ENCODE peak calls at places on chromosomes 13 and 19, in five cellular contexts. L is ovary; G is Peyer's patch; P is stimulated activated CD8-positive, alpha-beta memory T cell treated with anti-CD3 and anti-CD28 coated beads, Interleukin-4, amount 100 ng/mL, for 4 hours; C is astrocyte of the hippocampus. E is an unnamed sample.

GRCh38 chr19:43633520-43633919 is 6.1 kb downstream of the CADM4 start:
- DNase-seq in L (no peak), G (no peak), C (no peak), P (no peak), E (no peak)

GRCh38 chr19:1874554-1875185 is 10.6 kb downstream of the ABHD17A start:
- DNase-seq in C (no peak), G (no peak), P (no peak), L (no peak), E (no peak)

GRCh38 chr19:33472696-33473624 is 48.6 kb downstream of the PEPD start:
- DNase-seq in C (peak), P (no peak), L (no peak), G (no peak), E (peak)

GRCh38 chr19:30791116-30791515 is 418.9 kb downstream of the ZNF536 start:
- DNase-seq in P (no peak), G (no peak), C (no peak), L (no peak), E (no peak)

GRCh38 chr13:26718146-26718545 is 42.4 kb downstream of the GPR12 start:
- DNase-seq in G (no peak), L (no peak), C (no peak), P (no peak), E (no peak)

GRCh38 chr19:35031072-35031881 is 1.0 kb downstream of the SCN1B start:
- DNase-seq in G (no peak), L (no peak), C (peak), P (no peak), E (no peak)

GRCh38 chr19:4868286-4868834 is 893 bp upstream of the PLIN3 start:
- DNase-seq in C (no peak), P (no peak), G (no peak), L (no peak), E (no peak)

GRCh38 chr19:12952488-12953455 is 4.3 kb downstream of the GADD45GIP1 start:
- DNase-seq in L (no peak), G (no peak), C (peak), P (no peak), E (no peak)

GRCh38 chr19:1893791-1894190 is 8.5 kb upstream of the ABHD17A start:
- DNase-seq in C (no peak), G (no peak), L (no peak), P (no peak), E (no peak)

GRCh38 chr19:45156231-45156630 is 4.6 kb downstream of the NKPD1 start:
- DNase-seq in P (no peak), C (no peak), G (no peak), L (no peak), E (no peak)

GRCh38 chr19:46924874-46925547 is 64.2 kb downstream of the ARHGAP35 start:
- DNase-seq in G (no peak), P (no peak), L (no peak), C (no peak), E (peak)

GRCh38 chr19:49125025-49125731 is 5.8 kb downstream of the PPFIA3 start:
- DNase-seq in G (no peak), P (no peak), L (no peak), C (no peak), E (no peak)

GRCh38 chr13:79385694-79386093 is 20.4 kb downstream of the RBM26 start:
- DNase-seq in C (no peak), L (no peak), G (no peak), P (no peak), E (no peak)

GRCh38 chr13:82076421-82076820 is 1735.5 kb upstream of the SPRY2 start:
- DNase-seq in P (no peak), L (no peak), G (no peak), C (no peak), E (no peak)

GRCh38 chr19:5889288-5889971 is 14.2 kb downstream of the NDUFA11 start:
- DNase-seq in P (no peak), G (no peak), C (no peak), L (no peak), E (no peak)

GRCh38 chr13:27148900-27149299 is 22.7 kb downstream of the USP12 start:
- DNase-seq in C (no peak), P (no peak), L (no peak), G (no peak), E (no peak)

GRCh38 chr19:42140125-42140754 is 8.0 kb upstream of the POU2F2 start:
- DNase-seq in G (no peak), C (peak), L (peak), P (no peak), E (peak)

GRCh38 chr19:46932346-46932745 is 71.5 kb downstream of the ARHGAP35 start:
- DNase-seq in P (no peak), L (no peak), G (no peak), C (peak), E (no peak)

GRCh38 chr19:30001794-30002193 is 59.8 kb downstream of the URI1 start:
- DNase-seq in P (no peak), G (no peak), C (peak), L (no peak), E (no peak)

GRCh38 chr19:4916292-4917082 is 7.2 kb downstream of the UHRF1 start:
- DNase-seq in P (no peak), L (no peak), G (peak), C (no peak), E (no peak)

GRCh38 chr13:84273163-84273562 is 390.9 kb upstream of the SLITRK1 start:
- DNase-seq in C (no peak), L (no peak), G (no peak), P (no peak), E (no peak)

GRCh38 chr19:6510618-6511017 is 8.5 kb upstream of the TUBB4A start:
- DNase-seq in L (no peak), P (no peak), G (no peak), C (no peak), E (no peak)

GRCh38 chr13:92103673-92104296 is 705.4 kb downstream of the GPC5 start:
- DNase-seq in L (no peak), G (no peak), C (peak), P (no peak), E (no peak)

GRCh38 chr13:112066624-112067004 is 335 bp upstream of the SOX1 start:
- DNase-seq in G (no peak), L (no peak), C (peak), P (peak), E (no peak)

GRCh38 chr13:87280139-87280538 is 391.0 kb upstream of the SLITRK5 start:
- DNase-seq in G (no peak), C (no peak), L (no peak), P (no peak), E (no peak)

GRCh38 chr19:55321466-55321865 is 3.7 kb downstream of the TMEM150B start:
- DNase-seq in L (no peak), G (no peak), P (no peak), C (no peak), E (no peak)

GRCh38 chr13:50914848-50915247 is 5.3 kb downstream of the RNASEH2B start:
- DNase-seq in G (no peak), P (no peak), L (no peak), C (peak), E (no peak)

GRCh38 chr19:9205506-9206113 is 13.8 kb downstream of the OR7D4 start:
- DNase-seq in P (peak), C (peak), G (peak), L (peak), E (peak)

GRCh38 chr19:287381-287871 is 3.8 kb downstream of the PLPP2 start:
- DNase-seq in C (no peak), L (no peak), P (no peak), G (no peak), E (no peak)

GRCh38 chr19:39843919-39844793 is 2.0 kb downstream of the FBL start:
- DNase-seq in G (no peak), L (no peak), P (no peak), C (peak), E (no peak)

GRCh38 chr13:41603917-41604316 is 146.6 kb downstream of the RGCC start:
- DNase-seq in L (no peak), P (no peak), C (peak), G (no peak), E (no peak)

GRCh38 chr13:74246398-74246975 is 112.3 kb upstream of the KLF12 start:
- DNase-seq in L (no peak), G (no peak), C (peak), P (peak), E (peak)

GRCh38 chr13:74966814-74967213 is 515.2 kb downstream of the TBC1D4 start:
- DNase-seq in G (no peak), L (no peak), P (no peak), C (peak), E (no peak)

GRCh38 chr13:43269037-43269476 is 245.7 kb downstream of the DNAJC15 start:
- DNase-seq in G (no peak), P (no peak), C (peak), L (peak), E (no peak)

GRCh38 chr13:50106559-50106958 is 91.3 kb downstream of the KCNRG start:
- DNase-seq in L (no peak), P (no peak), G (no peak), C (no peak), E (no peak)

GRCh38 chr19:57103573-57104277 is 16.1 kb upstream of the USP29 start:
- DNase-seq in L (peak), G (peak), C (peak), P (no peak), E (peak)

GRCh38 chr13:89568276-89568675 is 1779.2 kb upstream of the MIR17HG start:
- DNase-seq in P (no peak), L (no peak), C (peak), G (no peak), E (no peak)

E was measured in sciatic nerve.